ENCODE peak calls at places on chromosomes 5 and 9, in eight cellular contexts. One of them, this sample, is unnamed. For H3K27me3 and H3K4me1, the result is how much of the 10 kb centered on the place peaks cover.

GRCh38 chr5:177511181-177511580 is 1.6 kb upstream of the DOK3 start:
- DNase-seq in aorta: peak
- DNase-seq in CD8-positive, alpha-beta T cell: no peak
- DNase-seq in mammary epithelial cell: no peak
- DNase-seq in esophagus squamous epithelium: no peak
- DNase-seq in GM23338: no peak
- DNase-seq in effector memory CD4-positive, alpha-beta T cell: no peak
- DNase-seq in left ventricle myocardium inferior: no peak
- DNase-seq in this sample: no peak

GRCh38 chr5:146521403-146522106 is 5.6 kb upstream of the GPR151 start:
- DNase-seq in effector memory CD4-positive, alpha-beta T cell: no peak
- DNase-seq in aorta: no peak
- DNase-seq in esophagus squamous epithelium: no peak
- DNase-seq in mammary epithelial cell: no peak
- DNase-seq in CD8-positive, alpha-beta T cell: no peak
- DNase-seq in left ventricle myocardium inferior: no peak
- DNase-seq in GM23338: no peak
- DNase-seq in this sample: no peak

GRCh38 chr5:179267071-179267670 is 78.1 kb downstream of the ADAMTS2 start:
- DNase-seq in esophagus squamous epithelium: no peak
- DNase-seq in effector memory CD4-positive, alpha-beta T cell: no peak
- DNase-seq in CD8-positive, alpha-beta T cell: no peak
- DNase-seq in mammary epithelial cell: no peak
- DNase-seq in aorta: peak
- DNase-seq in GM23338: no peak
- DNase-seq in left ventricle myocardium inferior: peak
- DNase-seq in this sample: no peak

GRCh38 chr5:125394661-125395280 is 648.3 kb upstream of the ZNF608 start:
- DNase-seq in esophagus squamous epithelium: no peak
- DNase-seq in aorta: no peak
- DNase-seq in GM23338: no peak
- DNase-seq in CD8-positive, alpha-beta T cell: no peak
- DNase-seq in left ventricle myocardium inferior: no peak
- DNase-seq in effector memory CD4-positive, alpha-beta T cell: no peak
- DNase-seq in mammary epithelial cell: peak
- DNase-seq in this sample: no peak

GRCh38 chr9:91424403-91425176 is 958 bp upstream of the NFIL3 start:
- DNase-seq in CD8-positive, alpha-beta T cell: peak
- DNase-seq in effector memory CD4-positive, alpha-beta T cell: peak
- DNase-seq in esophagus squamous epithelium: no peak
- DNase-seq in left ventricle myocardium inferior: peak
- DNase-seq in GM23338: peak
- DNase-seq in mammary epithelial cell: peak
- DNase-seq in aorta: peak
- DNase-seq in this sample: peak

GRCh38 chr9:12815895-12816294 is 41.1 kb downstream of the LURAP1L start:
- DNase-seq in left ventricle myocardium inferior: no peak
- DNase-seq in effector memory CD4-positive, alpha-beta T cell: no peak
- DNase-seq in mammary epithelial cell: no peak
- DNase-seq in esophagus squamous epithelium: no peak
- DNase-seq in CD8-positive, alpha-beta T cell: no peak
- DNase-seq in aorta: no peak
- DNase-seq in GM23338: no peak
- DNase-seq in this sample: no peak

GRCh38 chr9:15155323-15155722 is 151.7 kb downstream of the TTC39B start:
- DNase-seq in left ventricle myocardium inferior: no peak
- DNase-seq in esophagus squamous epithelium: no peak
- DNase-seq in GM23338: no peak
- DNase-seq in effector memory CD4-positive, alpha-beta T cell: no peak
- DNase-seq in CD8-positive, alpha-beta T cell: no peak
- DNase-seq in aorta: no peak
- DNase-seq in mammary epithelial cell: no peak
- DNase-seq in this sample: no peak

GRCh38 chr5:32522429-32523143 is 62.8 kb upstream of the SUB1 start:
- DNase-seq in left ventricle myocardium inferior: no peak
- DNase-seq in CD8-positive, alpha-beta T cell: no peak
- DNase-seq in aorta: peak
- DNase-seq in esophagus squamous epithelium: no peak
- DNase-seq in effector memory CD4-positive, alpha-beta T cell: no peak
- DNase-seq in GM23338: no peak
- DNase-seq in mammary epithelial cell: no peak
- DNase-seq in this sample: peak

GRCh38 chr9:16885896-16886295 is 15.4 kb upstream of the BNC2 start:
- DNase-seq in CD8-positive, alpha-beta T cell: no peak
- DNase-seq in mammary epithelial cell: no peak
- DNase-seq in esophagus squamous epithelium: no peak
- DNase-seq in left ventricle myocardium inferior: no peak
- DNase-seq in aorta: no peak
- DNase-seq in GM23338: no peak
- DNase-seq in effector memory CD4-positive, alpha-beta T cell: no peak
- DNase-seq in this sample: no peak

GRCh38 chr5:76622076-76622475 is 1.1 kb downstream of the F2RL2 start:
- DNase-seq in aorta: no peak
- DNase-seq in esophagus squamous epithelium: no peak
- DNase-seq in GM23338: no peak
- DNase-seq in effector memory CD4-positive, alpha-beta T cell: no peak
- DNase-seq in mammary epithelial cell: no peak
- DNase-seq in CD8-positive, alpha-beta T cell: no peak
- DNase-seq in left ventricle myocardium inferior: no peak
- DNase-seq in this sample: no peak

DNA sequence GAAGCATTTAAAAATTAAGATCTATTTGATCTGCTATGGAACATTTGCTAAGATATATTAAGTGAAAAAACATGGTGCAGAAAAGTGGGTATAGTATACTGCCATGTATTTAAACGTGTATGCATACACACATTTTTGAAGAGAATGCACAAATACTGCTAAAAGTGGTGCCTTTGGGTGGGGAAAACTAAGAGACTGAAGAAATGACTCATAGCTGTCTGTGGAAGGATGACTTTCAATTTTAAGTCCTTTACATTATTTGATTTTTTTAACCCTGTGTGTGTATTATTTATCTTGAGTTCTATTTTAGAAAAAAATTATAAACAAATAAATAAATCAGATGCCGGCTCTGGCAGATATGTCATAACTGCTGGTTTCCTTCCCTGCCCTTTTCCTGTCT is 120.7 kb upstream of the SLIT3 start:
- DNase-seq in effector memory CD4-positive, alpha-beta T cell: no peak
- DNase-seq in esophagus squamous epithelium: no peak
- DNase-seq in left ventricle myocardium inferior: no peak
- DNase-seq in CD8-positive, alpha-beta T cell: no peak
- DNase-seq in aorta: no peak
- DNase-seq in GM23338: no peak
- DNase-seq in mammary epithelial cell: no peak
- DNase-seq in this sample: no peak
- H3K27me3 ChIP-seq in effector memory CD4-positive, alpha-beta T cell: under half
- H3K27me3 ChIP-seq in esophagus squamous epithelium: under half
- H3K27me3 ChIP-seq in left ventricle myocardium inferior: under half
- H3K27me3 ChIP-seq in CD8-positive, alpha-beta T cell: under half
- H3K27me3 ChIP-seq in aorta: under half
- H3K27me3 ChIP-seq in GM23338: under half
- H3K27me3 ChIP-seq in mammary epithelial cell: under half
- H3K27me3 ChIP-seq in this sample: under half

GRCh38 chr9:122124048-122124447 is 30.9 kb upstream of the TTLL11 start:
- DNase-seq in left ventricle myocardium inferior: no peak
- DNase-seq in effector memory CD4-positive, alpha-beta T cell: no peak
- DNase-seq in esophagus squamous epithelium: no peak
- DNase-seq in GM23338: no peak
- DNase-seq in CD8-positive, alpha-beta T cell: no peak
- DNase-seq in aorta: no peak
- DNase-seq in mammary epithelial cell: no peak
- DNase-seq in this sample: no peak

GRCh38 chr9:122126340-122127333 is 32.9 kb downstream of the NDUFA8 start:
- DNase-seq in mammary epithelial cell: no peak
- DNase-seq in left ventricle myocardium inferior: no peak
- DNase-seq in effector memory CD4-positive, alpha-beta T cell: no peak
- DNase-seq in aorta: no peak
- DNase-seq in GM23338: peak
- DNase-seq in esophagus squamous epithelium: no peak
- DNase-seq in CD8-positive, alpha-beta T cell: no peak
- DNase-seq in this sample: no peak

GRCh38 chr9:122124528-122124927 is 31.4 kb upstream of the TTLL11 start:
- DNase-seq in aorta: no peak
- DNase-seq in esophagus squamous epithelium: no peak
- DNase-seq in CD8-positive, alpha-beta T cell: no peak
- DNase-seq in GM23338: no peak
- DNase-seq in effector memory CD4-positive, alpha-beta T cell: no peak
- DNase-seq in left ventricle myocardium inferior: no peak
- DNase-seq in mammary epithelial cell: no peak
- DNase-seq in this sample: no peak

GRCh38 chr9:122125891-122126331 is 32.8 kb upstream of the TTLL11 start:
- DNase-seq in esophagus squamous epithelium: no peak
- DNase-seq in aorta: no peak
- DNase-seq in mammary epithelial cell: peak
- DNase-seq in GM23338: no peak
- DNase-seq in left ventricle myocardium inferior: no peak
- DNase-seq in CD8-positive, alpha-beta T cell: no peak
- DNase-seq in effector memory CD4-positive, alpha-beta T cell: no peak
- DNase-seq in this sample: no peak

DNA sequence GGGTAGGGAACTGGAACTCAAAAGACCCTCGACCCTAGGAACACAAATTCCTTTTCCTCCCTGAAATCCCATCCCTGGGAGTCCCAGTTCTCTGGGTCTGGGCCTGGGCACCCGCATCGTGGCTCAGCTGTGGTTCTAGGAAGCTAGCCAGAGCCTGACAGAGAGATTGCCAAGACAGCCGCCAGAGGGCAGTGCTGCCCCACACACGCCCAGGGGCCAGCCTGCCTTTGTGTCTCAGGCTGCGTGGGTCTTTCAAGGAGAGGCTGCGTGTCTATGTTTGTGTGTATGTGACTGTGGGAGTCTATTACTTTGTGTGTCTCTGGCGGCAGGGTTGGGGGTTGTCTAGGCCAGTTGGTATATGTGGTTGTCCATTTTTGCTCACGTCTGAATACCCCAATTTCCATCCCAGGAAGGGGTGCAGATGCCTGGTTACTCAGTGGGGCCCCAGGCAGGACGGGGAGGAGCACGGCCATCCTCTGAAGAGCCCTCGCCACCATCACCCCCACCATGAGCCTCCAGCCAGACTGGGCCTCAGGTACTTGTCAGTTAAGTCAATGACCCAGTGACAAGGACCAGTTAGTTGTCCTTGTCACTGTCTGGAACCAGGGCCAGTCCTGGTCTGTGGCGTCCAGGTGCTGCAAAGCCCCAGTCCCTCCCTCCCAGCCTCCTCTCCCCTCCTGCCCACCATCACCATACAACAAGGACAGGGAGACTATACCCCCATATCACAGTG is 32.2 kb upstream of the TTLL11 start:
- DNase-seq in esophagus squamous epithelium: no peak
- DNase-seq in aorta: peak
- DNase-seq in left ventricle myocardium inferior: peak
- DNase-seq in GM23338: peak
- DNase-seq in mammary epithelial cell: peak
- DNase-seq in CD8-positive, alpha-beta T cell: peak
- DNase-seq in effector memory CD4-positive, alpha-beta T cell: peak
- DNase-seq in this sample: peak
- H3K4me1 ChIP-seq in esophagus squamous epithelium: under half
- H3K4me1 ChIP-seq in aorta: under half
- H3K4me1 ChIP-seq in left ventricle myocardium inferior: under half
- H3K4me1 ChIP-seq in GM23338: under half
- H3K4me1 ChIP-seq in mammary epithelial cell: under half
- H3K4me1 ChIP-seq in CD8-positive, alpha-beta T cell: under half
- H3K4me1 ChIP-seq in effector memory CD4-positive, alpha-beta T cell: under half
- H3K4me1 ChIP-seq in this sample: under half

GRCh38 chr9:137762414-137763061 is 115.0 kb upstream of the CACNA1B start:
- DNase-seq in mammary epithelial cell: no peak
- DNase-seq in GM23338: no peak
- DNase-seq in CD8-positive, alpha-beta T cell: no peak
- DNase-seq in left ventricle myocardium inferior: no peak
- DNase-seq in esophagus squamous epithelium: no peak
- DNase-seq in effector memory CD4-positive, alpha-beta T cell: no peak
- DNase-seq in aorta: no peak
- DNase-seq in this sample: no peak

GRCh38 chr9:137764981-137765380 is 112.6 kb upstream of the CACNA1B start:
- DNase-seq in effector memory CD4-positive, alpha-beta T cell: no peak
- DNase-seq in aorta: no peak
- DNase-seq in mammary epithelial cell: no peak
- DNase-seq in left ventricle myocardium inferior: no peak
- DNase-seq in GM23338: no peak
- DNase-seq in esophagus squamous epithelium: no peak
- DNase-seq in CD8-positive, alpha-beta T cell: no peak
- DNase-seq in this sample: no peak

GRCh38 chr9:137763271-137763955 is 114.2 kb upstream of the CACNA1B start:
- DNase-seq in aorta: no peak
- DNase-seq in mammary epithelial cell: no peak
- DNase-seq in effector memory CD4-positive, alpha-beta T cell: no peak
- DNase-seq in GM23338: no peak
- DNase-seq in CD8-positive, alpha-beta T cell: no peak
- DNase-seq in left ventricle myocardium inferior: no peak
- DNase-seq in esophagus squamous epithelium: no peak
- DNase-seq in this sample: no peak

GRCh38 chr9:137761793-137762192 is 115.8 kb upstream of the CACNA1B start:
- DNase-seq in effector memory CD4-positive, alpha-beta T cell: no peak
- DNase-seq in aorta: no peak
- DNase-seq in CD8-positive, alpha-beta T cell: no peak
- DNase-seq in GM23338: no peak
- DNase-seq in esophagus squamous epithelium: no peak
- DNase-seq in left ventricle myocardium inferior: no peak
- DNase-seq in mammary epithelial cell: no peak
- DNase-seq in this sample: no peak

GRCh38 chr9:137764171-137764671 is 113.4 kb upstream of the CACNA1B start:
- DNase-seq in esophagus squamous epithelium: no peak
- DNase-seq in left ventricle myocardium inferior: no peak
- DNase-seq in aorta: no peak
- DNase-seq in mammary epithelial cell: no peak
- DNase-seq in CD8-positive, alpha-beta T cell: no peak
- DNase-seq in GM23338: no peak
- DNase-seq in effector memory CD4-positive, alpha-beta T cell: no peak
- DNase-seq in this sample: no peak
- H3K27ac ChIP-seq in esophagus squamous epithelium: no peak
- H3K27ac ChIP-seq in left ventricle myocardium inferior: no peak
- H3K27ac ChIP-seq in aorta: no peak
- H3K27ac ChIP-seq in mammary epithelial cell: no peak
- H3K27ac ChIP-seq in CD8-positive, alpha-beta T cell: no peak
- H3K27ac ChIP-seq in GM23338: no peak
- H3K27ac ChIP-seq in effector memory CD4-positive, alpha-beta T cell: no peak
- H3K27ac ChIP-seq in this sample: no peak

GRCh38 chr9:126149661-126150060 is 177.0 kb upstream of the MVB12B start:
- DNase-seq in aorta: no peak
- DNase-seq in GM23338: no peak
- DNase-seq in CD8-positive, alpha-beta T cell: no peak
- DNase-seq in left ventricle myocardium inferior: no peak
- DNase-seq in effector memory CD4-positive, alpha-beta T cell: no peak
- DNase-seq in esophagus squamous epithelium: no peak
- DNase-seq in mammary epithelial cell: no peak
- DNase-seq in this sample: no peak

GRCh38 chr9:126151671-126152050 is 175.0 kb upstream of the MVB12B start:
- DNase-seq in aorta: no peak
- DNase-seq in GM23338: no peak
- DNase-seq in esophagus squamous epithelium: no peak
- DNase-seq in CD8-positive, alpha-beta T cell: no peak
- DNase-seq in left ventricle myocardium inferior: no peak
- DNase-seq in effector memory CD4-positive, alpha-beta T cell: no peak
- DNase-seq in mammary epithelial cell: no peak
- DNase-seq in this sample: no peak

GRCh38 chr9:126148994-126149393 is 177.6 kb upstream of the MVB12B start:
- DNase-seq in effector memory CD4-positive, alpha-beta T cell: no peak
- DNase-seq in mammary epithelial cell: no peak
- DNase-seq in left ventricle myocardium inferior: no peak
- DNase-seq in aorta: no peak
- DNase-seq in GM23338: no peak
- DNase-seq in esophagus squamous epithelium: no peak
- DNase-seq in CD8-positive, alpha-beta T cell: no peak
- DNase-seq in this sample: no peak

GRCh38 chr9:126151031-126151670 is 175.5 kb upstream of the MVB12B start:
- DNase-seq in CD8-positive, alpha-beta T cell: no peak
- DNase-seq in esophagus squamous epithelium: no peak
- DNase-seq in GM23338: no peak
- DNase-seq in effector memory CD4-positive, alpha-beta T cell: no peak
- DNase-seq in left ventricle myocardium inferior: no peak
- DNase-seq in aorta: no peak
- DNase-seq in mammary epithelial cell: no peak
- DNase-seq in this sample: no peak

GRCh38 chr9:126150411-126151030 is 176.1 kb upstream of the MVB12B start:
- DNase-seq in aorta: no peak
- DNase-seq in left ventricle myocardium inferior: no peak
- DNase-seq in effector memory CD4-positive, alpha-beta T cell: no peak
- DNase-seq in esophagus squamous epithelium: no peak
- DNase-seq in CD8-positive, alpha-beta T cell: no peak
- DNase-seq in mammary epithelial cell: no peak
- DNase-seq in GM23338: no peak
- DNase-seq in this sample: no peak
- H3K27me3 ChIP-seq in aorta: under half
- H3K27me3 ChIP-seq in left ventricle myocardium inferior: under half
- H3K27me3 ChIP-seq in effector memory CD4-positive, alpha-beta T cell: under half
- H3K27me3 ChIP-seq in esophagus squamous epithelium: under half
- H3K27me3 ChIP-seq in CD8-positive, alpha-beta T cell: under half
- H3K27me3 ChIP-seq in mammary epithelial cell: under half
- H3K27me3 ChIP-seq in GM23338: under half
- H3K27me3 ChIP-seq in this sample: under half

This sample was measured in CD4-positive, CD25-positive, alpha-beta regulatory T cell.